ENCODE peak calls at places on chromosomes 7 and 10, in six cellular contexts. G, J, A, C, H and K are unnamed samples.

GRCh38 chr10:114967071-114967470 is 29.1 kb downstream of the TRUB1 start:
- DNase-seq in G (peak; percentile 12), C (no peak), A (no peak), J (no peak), H (no peak), K (no peak)

GRCh38 chr10:72229261-72230251 is 13.5 kb upstream of the ASCC1 start:
- DNase-seq in G (peak; percentile 41), J (no peak), H (no peak), A (no peak), C (no peak), K (no peak)

GRCh38 chr10:80252296-80252887 is 37.1 kb downstream of the MAT1A start:
- DNase-seq in H (no peak), C (no peak), J (no peak), G (no peak), A (no peak), K (no peak)

GRCh38 chr7:40922316-40922670 is 780.6 kb downstream of the INHBA start:
- DNase-seq in G (peak; percentile 47), C (no peak), H (no peak), J (peak; percentile 85), A (no peak), K (no peak)

GRCh38 chr7:142356166-142356565 is 98.3 kb upstream of the PRSS58 start:
- DNase-seq in C (no peak), H (no peak), J (no peak), G (no peak), A (no peak), K (no peak)

GRCh38 chr10:56085376-56085775 is 275.7 kb downstream of the ZWINT start:
- DNase-seq in H (no peak), C (no peak), A (no peak), G (no peak), J (no peak), K (no peak)

GRCh38 chr10:12703813-12704212 is 297.7 kb downstream of the CCDC3 start:
- DNase-seq in C (no peak), J (no peak), H (peak; percentile 45), A (no peak), G (no peak), K (no peak)

GRCh38 chr7:99562832-99563231 is 4.4 kb downstream of the ZNF655 start:
- DNase-seq in A (no peak), J (peak; percentile 92), G (peak; percentile 98), H (peak; percentile 74), C (no peak), K (no peak)

GRCh38 chr10:128058106-128058745 is 68.0 kb downstream of the MKI67 start:
- DNase-seq in G (no peak), H (no peak), J (peak; percentile 13), C (no peak), A (no peak), K (peak; percentile 53)

GRCh38 chr10:22245567-22245966 is 27.8 kb upstream of the EBLN1 start:
- DNase-seq in H (no peak), G (peak; percentile 84), C (no peak), J (no peak), A (no peak), K (no peak)

GRCh38 chr10:132422169-132422691 is 25.2 kb downstream of the PWWP2B start:
- DNase-seq in H (no peak), C (peak; percentile 47), G (no peak), A (peak; percentile 32), J (no peak), K (no peak)

GRCh38 chr7:131400833-131401593 is 73.3 kb downstream of the MKLN1 start:
- DNase-seq in H (no peak), J (no peak), C (no peak), G (no peak), A (no peak), K (no peak)

GRCh38 chr7:141220263-141220662 is 146.4 kb downstream of the TMEM178B start:
- DNase-seq in J (no peak), A (no peak), H (peak; percentile 18), C (peak; percentile 86), G (peak; percentile 55), K (no peak)

GRCh38 chr7:63900394-63901203 is 98.0 kb upstream of the ZNF722 start:
- DNase-seq in C (peak; percentile 95), H (no peak), J (peak; percentile 63), A (peak; percentile 88), G (no peak), K (peak; percentile 84)

GRCh38 chr7:74355091-74355490 is 65.9 kb downstream of the CLIP2 start:
- DNase-seq in J (peak; percentile 94), C (no peak), G (no peak), H (peak; percentile 86), A (no peak), K (peak; percentile 73)

GRCh38 chr10:31956200-31956946 is 27.7 kb upstream of the ARHGAP12 start:
- DNase-seq in A (no peak), J (no peak), G (no peak), H (no peak), C (no peak), K (no peak)

GRCh38 chr7:33903770-33904679 is 1.3 kb upstream of the BMPER start:
- DNase-seq in C (peak; percentile 74), H (peak; percentile 68), A (peak; percentile 40), G (peak; percentile 72), J (peak; percentile 94), K (peak; percentile 68)

GRCh38 chr7:69282941-69283340 is 315.3 kb upstream of the AUTS2 start:
- DNase-seq in C (no peak), A (no peak), J (no peak), H (no peak), G (no peak), K (no peak)

GRCh38 chr10:16942361-16943078 is 125.3 kb upstream of the RSU1 start:
- DNase-seq in G (no peak), H (no peak), J (no peak), A (no peak), C (no peak), K (no peak)

GRCh38 chr7:128215739-128216138 is 25.3 kb upstream of the LEP start:
- DNase-seq in G (no peak), H (no peak), C (peak; percentile 55), J (peak; percentile 81), A (no peak), K (no peak)

GRCh38 chr10:13741438-13741837 is 154.7 kb downstream of the PRPF18 start:
- DNase-seq in H (no peak), G (peak; percentile 19), J (no peak), C (no peak), A (no peak), K (no peak)

GRCh38 chr10:22320591-22321155 is at the start of gene BMI1:
- DNase-seq in H (peak; percentile 89), C (peak; percentile 95), A (peak; percentile 78), G (peak; percentile 73), J (peak; percentile 99), K (peak; percentile 88)

GRCh38 chr7:64180989-64181388 is 26.0 kb upstream of the ZNF735 start:
- DNase-seq in A (no peak), J (peak; percentile 18), G (no peak), H (no peak), C (peak; percentile 55), K (no peak)

GRCh38 chr10:110445871-110446270 is 51.8 kb upstream of the DUSP5 start:
- DNase-seq in C (no peak), G (no peak), H (no peak), A (no peak), J (no peak), K (no peak)

GRCh38 chr10:73493781-73494180 is 2.0 kb downstream of the PPP3CB start:
- DNase-seq in H (no peak), C (no peak), A (no peak), G (no peak), J (peak; percentile 90), K (no peak)

GRCh38 chr10:127024655-127025054 is 119.4 kb downstream of the DOCK1 start:
- DNase-seq in C (no peak), H (no peak), A (no peak), J (no peak), G (no peak), K (no peak)

GRCh38 chr10:85319150-85319549 is 990.8 kb downstream of the CCSER2 start:
- DNase-seq in G (peak; percentile 61), H (no peak), J (no peak), C (peak; percentile 7), A (no peak), K (no peak)

GRCh38 chr10:71396714-71397339 is at the start of gene CDH23:
- DNase-seq in A (peak; percentile 60), H (peak; percentile 68), G (peak; percentile 66), C (peak; percentile 88), J (peak; percentile 83), K (no peak)

GRCh38 chr7:41940760-41941343 is 238.0 kb upstream of the INHBA start:
- DNase-seq in J (peak; percentile 91), H (peak; percentile 88), C (peak; percentile 73), G (peak; percentile 84), A (peak; percentile 23), K (peak; percentile 81)

GRCh38 chr10:1454428-1454827 is 282.9 kb downstream of the ADARB2 start:
- DNase-seq in A (no peak), G (no peak), C (no peak), J (no peak), H (no peak), K (no peak)

GRCh38 chr10:103677486-103677885 is 177.9 kb downstream of the SH3PXD2A start:
- DNase-seq in H (no peak), G (no peak), A (no peak), C (no peak), J (no peak), K (no peak)
- H3K4me3 ChIP-seq in H (no peak overlapping the region), G (no peak overlapping the region), A (peak overlapping the region; percentile 19), C (no peak overlapping the region), J (peak overlapping the region; percentile 58), K (no peak overlapping the region)

GRCh38 chr7:36285276-36285675 is 104.4 kb upstream of the ANLN start:
- DNase-seq in C (no peak), J (peak; percentile 51), G (no peak), A (no peak), H (no peak), K (no peak)
- H3K4me1 ChIP-seq in C (peaks cover 39% of the 10 kb centered on the region), J (peaks cover 22% of the 10 kb centered on the region), G (peaks cover 9% of the 10 kb centered on the region), A (peaks cover 44% of the 10 kb centered on the region), H (peaks cover 21% of the 10 kb centered on the region), K (peaks cover 13% of the 10 kb centered on the region)

DNA sequence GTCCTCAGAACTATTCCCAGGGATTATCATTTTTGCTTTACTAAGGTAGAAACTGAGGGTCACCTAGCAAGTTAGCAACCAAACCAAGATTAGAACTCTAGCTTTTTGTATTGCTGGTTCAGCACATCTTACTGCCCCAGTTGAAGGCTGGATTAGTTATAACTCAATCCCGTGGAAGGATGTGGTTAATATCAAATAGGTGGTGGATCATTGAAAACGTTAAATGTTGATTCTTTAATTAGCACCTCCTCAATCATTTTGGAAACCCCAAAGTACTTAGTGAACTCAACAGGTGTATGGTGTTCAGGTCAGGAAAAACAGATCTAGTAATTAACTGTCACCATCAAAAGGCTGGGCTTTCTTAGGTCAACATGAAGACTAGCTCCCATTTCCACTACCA is 152.4 kb downstream of the ARID5B start:
- DNase-seq in G (no peak), J (no peak), A (no peak), H (no peak), C (no peak), K (no peak)
- H3K4me3 ChIP-seq in G (no peak overlapping the region), J (peak overlapping the region; percentile 77), A (no peak overlapping the region), H (no peak overlapping the region), C (peak overlapping the region; percentile 23), K (peak overlapping the region; percentile 78)

DNA sequence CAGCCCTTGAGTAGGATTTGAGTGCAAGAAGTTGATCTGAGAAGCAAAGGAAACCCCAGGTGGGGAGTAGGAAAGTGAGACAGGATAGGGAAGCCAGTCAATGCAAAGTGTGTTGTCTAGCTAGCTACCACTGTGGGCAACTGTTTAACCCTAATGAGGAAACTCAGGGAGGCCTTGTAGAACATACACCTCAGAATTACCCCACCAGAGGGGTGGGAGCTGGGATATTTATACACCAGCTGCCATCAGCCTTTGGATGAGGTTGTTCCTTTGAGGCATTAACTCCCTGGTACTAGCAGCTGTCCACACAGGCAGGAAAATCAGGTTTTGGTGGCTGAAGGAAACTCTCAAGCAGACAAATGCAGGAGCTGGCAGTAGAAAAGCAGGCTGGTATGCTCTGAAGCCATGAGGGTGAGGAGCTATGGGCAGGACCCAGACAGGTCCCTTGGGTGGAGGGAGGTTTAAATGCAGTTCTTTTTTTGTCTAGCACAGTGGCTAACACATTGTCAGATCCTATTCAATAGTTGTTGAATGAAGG is 60.1 kb upstream of the ARID5B start:
- DNase-seq in J (no peak), H (no peak), C (no peak), G (no peak), A (no peak), K (no peak)
- H3K4me1 ChIP-seq in J (peaks cover 33% of the 10 kb centered on the region), H (peaks cover 22% of the 10 kb centered on the region), C (peaks cover 18% of the 10 kb centered on the region), G (peaks cover 6% of the 10 kb centered on the region), A (peaks cover 5% of the 10 kb centered on the region), K (peaks cover 3% of the 10 kb centered on the region)